ENCODE peak calls at places on chromosomes 11 and 22, in six cellular contexts. L is HFF-Myc, V is NCI-H524, R is posterior cingulate gyrus, A is GM23338, O is islet precursor cell. S is an unnamed sample.

GRCh38 chr11:26985941-26986340 is 8.0 kb upstream of the FIBIN start:
- DNase-seq in L (no peak), O (no peak), A (no peak), R (no peak), V (no peak), S (no peak)

GRCh38 chr11:9219115-9219514 is 46.0 kb downstream of the DENND5A start:
- DNase-seq in R (no peak), A (no peak), V (no peak), O (no peak), L (no peak), S (no peak)

GRCh38 chr11:33116535-33116934 is 44.7 kb downstream of the CSTF3 start:
- DNase-seq in L (no peak), A (no peak), R (no peak), V (no peak), O (no peak), S (no peak)

GRCh38 chr11:2297623-2298030 is 4.1 kb downstream of the C11orf21 start:
- DNase-seq in L (no peak), V (no peak), R (no peak), O (peak), A (no peak), S (no peak)

GRCh38 chr22:38982008-38982927 is at the start of gene APOBEC3B:
- DNase-seq in V (no peak), R (peak), L (peak), O (peak), A (peak), S (peak)

GRCh38 chr11:60756307-60757032 is at the start of gene MS4A15:
- DNase-seq in A (peak), O (peak), R (no peak), L (no peak), V (peak), S (no peak)

GRCh38 chr11:45354976-45355705 is 69.0 kb upstream of the SYT13 start:
- DNase-seq in A (peak), L (peak), O (peak), V (peak), R (peak), S (peak)

GRCh38 chr11:134120921-134121526 is 52.2 kb downstream of the JAM3 start:
- DNase-seq in L (no peak), R (peak), V (no peak), O (peak), A (no peak), S (peak)

GRCh38 chr22:49349841-49350381 is 477.8 kb downstream of the BRD1 start:
- DNase-seq in A (no peak), V (no peak), L (no peak), R (no peak), O (peak), S (no peak)

GRCh38 chr22:26391623-26392022 is 37.4 kb upstream of the ASPHD2 start:
- DNase-seq in V (no peak), L (no peak), A (peak), R (no peak), O (no peak), S (no peak)

GRCh38 chr11:64870176-64870892 is 8.1 kb downstream of the EHD1 start:
- DNase-seq in A (no peak), O (peak), L (no peak), R (no peak), V (no peak), S (no peak)

GRCh38 chr22:49039625-49040024 is 788.0 kb downstream of the BRD1 start:
- DNase-seq in A (no peak), O (no peak), R (no peak), V (no peak), L (no peak), S (no peak)

GRCh38 chr11:72736452-72737069 is 15.6 kb downstream of the ARAP1 start:
- DNase-seq in O (peak), L (no peak), V (no peak), R (no peak), A (no peak), S (no peak)

GRCh38 chr11:12581923-12582322 is 92.3 kb upstream of the TEAD1 start:
- DNase-seq in A (no peak), L (no peak), V (peak), O (peak), R (no peak), S (no peak)

GRCh38 chr22:49099496-49100124 is 728.1 kb downstream of the BRD1 start:
- DNase-seq in L (no peak), A (no peak), V (no peak), O (peak), R (no peak), S (no peak)

GRCh38 chr22:28063656-28064055 is 144.6 kb upstream of the PITPNB start:
- DNase-seq in V (no peak), A (no peak), O (no peak), L (no peak), R (no peak), S (no peak)

GRCh38 chr11:125457814-125458343 is 38.2 kb downstream of the FEZ1 start:
- DNase-seq in R (peak), A (peak), L (no peak), V (no peak), O (peak), S (peak)

GRCh38 chr11:128052912-128053641 is 534.3 kb downstream of the ETS1 start:
- DNase-seq in O (no peak), V (no peak), A (no peak), R (no peak), L (peak), S (no peak)

GRCh38 chr22:47884200-47884599 is 1121.8 kb downstream of the TBC1D22A start:
- DNase-seq in A (no peak), L (no peak), R (no peak), O (no peak), V (no peak), S (no peak)

GRCh38 chr11:109075976-109076375 is 346.0 kb upstream of the C11orf87 start:
- DNase-seq in O (no peak), R (no peak), A (no peak), V (no peak), L (no peak), S (no peak)

GRCh38 chr11:125494987-125495725 is 909 bp downstream of the FEZ1 start:
- DNase-seq in O (peak), R (peak), L (no peak), A (peak), V (no peak), S (peak)

GRCh38 chr11:299081-299891 is at the start of gene IFITM5:
- DNase-seq in V (no peak), O (no peak), R (no peak), L (no peak), A (no peak), S (no peak)

GRCh38 chr11:36748856-36749255 is 150.8 kb upstream of the RAG2 start:
- DNase-seq in L (no peak), V (no peak), R (no peak), A (no peak), O (no peak), S (no peak)

GRCh38 chr11:100756556-100756955 is 69.5 kb downstream of the ARHGAP42 start:
- DNase-seq in A (no peak), O (no peak), R (no peak), L (no peak), V (no peak), S (no peak)

GRCh38 chr22:38074181-38075104 is 9.5 kb downstream of the SLC16A8 start:
- DNase-seq in R (peak), L (no peak), O (peak), A (peak), V (no peak), S (no peak)

GRCh38 chr11:13030857-13031256 is 21.7 kb downstream of the RASSF10 start:
- DNase-seq in O (no peak), A (no peak), L (no peak), R (no peak), V (no peak), S (no peak)

GRCh38 chr11:132683602-132684001 is 848.7 kb downstream of the OPCML start:
- DNase-seq in O (no peak), A (no peak), R (no peak), V (no peak), L (no peak), S (no peak)

GRCh38 chr11:69475141-69475865 is 6.2 kb upstream of the LINC01488 start:
- DNase-seq in A (no peak), R (no peak), V (no peak), L (no peak), O (no peak), S (no peak)

S was measured in C1 segment of cervical spinal cord.